ENCODE peak calls at places on chromosomes 13 and 19, in ten cellular contexts. One of them, this sample, is unnamed.

GRCh38 chr13:45402641-45403040 is 15.5 kb downstream of the SLC25A30 start:
- DNase-seq in skeletal muscle cell: no peak
- DNase-seq in progenitor cell of endocrine pancreas: no peak
- DNase-seq in colonic mucosa: no peak
- DNase-seq in endothelial cell of umbilical vein: no peak
- DNase-seq in breast epithelium: no peak
- DNase-seq in fibroblast of gingiva: no peak
- DNase-seq in stimulated activated CD4-positive, alpha-beta T cell treated with anti-CD3 and anti-CD28 coated beads, Interleukin-1b, Interleukin-23, amount 100 ng/mL, for 1 hour: no peak
- DNase-seq in posterior vena cava: no peak
- DNase-seq in immature natural killer cell: no peak
- DNase-seq in this sample: no peak

GRCh38 chr13:30493670-30494381 is 28.1 kb upstream of the HMGB1 start:
- DNase-seq in breast epithelium: no peak
- DNase-seq in colonic mucosa: no peak
- DNase-seq in posterior vena cava: no peak
- DNase-seq in immature natural killer cell: no peak
- DNase-seq in stimulated activated CD4-positive, alpha-beta T cell treated with anti-CD3 and anti-CD28 coated beads, Interleukin-1b, Interleukin-23, amount 100 ng/mL, for 1 hour: no peak
- DNase-seq in progenitor cell of endocrine pancreas: no peak
- DNase-seq in endothelial cell of umbilical vein: no peak
- DNase-seq in skeletal muscle cell: no peak
- DNase-seq in fibroblast of gingiva: no peak
- DNase-seq in this sample: no peak

GRCh38 chr13:57583529-57583928 is 48.0 kb upstream of the PCDH17 start:
- DNase-seq in immature natural killer cell: no peak
- DNase-seq in posterior vena cava: no peak
- DNase-seq in breast epithelium: no peak
- DNase-seq in progenitor cell of endocrine pancreas: no peak
- DNase-seq in colonic mucosa: no peak
- DNase-seq in stimulated activated CD4-positive, alpha-beta T cell treated with anti-CD3 and anti-CD28 coated beads, Interleukin-1b, Interleukin-23, amount 100 ng/mL, for 1 hour: no peak
- DNase-seq in endothelial cell of umbilical vein: no peak
- DNase-seq in fibroblast of gingiva: no peak
- DNase-seq in skeletal muscle cell: no peak
- DNase-seq in this sample: no peak

GRCh38 chr19:43132696-43133095 is 50.2 kb upstream of the PSG2 start:
- DNase-seq in endothelial cell of umbilical vein: no peak
- DNase-seq in immature natural killer cell: no peak
- DNase-seq in progenitor cell of endocrine pancreas: no peak
- DNase-seq in skeletal muscle cell: no peak
- DNase-seq in fibroblast of gingiva: no peak
- DNase-seq in colonic mucosa: no peak
- DNase-seq in breast epithelium: no peak
- DNase-seq in stimulated activated CD4-positive, alpha-beta T cell treated with anti-CD3 and anti-CD28 coated beads, Interleukin-1b, Interleukin-23, amount 100 ng/mL, for 1 hour: no peak
- DNase-seq in posterior vena cava: no peak
- DNase-seq in this sample: no peak

GRCh38 chr13:43473437-43473836 is 313.3 kb downstream of the ENOX1 start:
- DNase-seq in fibroblast of gingiva: no peak
- DNase-seq in breast epithelium: no peak
- DNase-seq in immature natural killer cell: no peak
- DNase-seq in skeletal muscle cell: no peak
- DNase-seq in posterior vena cava: no peak
- DNase-seq in endothelial cell of umbilical vein: peak; percentile 40
- DNase-seq in stimulated activated CD4-positive, alpha-beta T cell treated with anti-CD3 and anti-CD28 coated beads, Interleukin-1b, Interleukin-23, amount 100 ng/mL, for 1 hour: no peak
- DNase-seq in colonic mucosa: no peak
- DNase-seq in progenitor cell of endocrine pancreas: no peak
- DNase-seq in this sample: no peak

GRCh38 chr19:1762243-1763140 is 9.2 kb downstream of the ONECUT3 start:
- DNase-seq in skeletal muscle cell: no peak
- DNase-seq in fibroblast of gingiva: no peak
- DNase-seq in posterior vena cava: no peak
- DNase-seq in colonic mucosa: no peak
- DNase-seq in endothelial cell of umbilical vein: no peak
- DNase-seq in breast epithelium: no peak
- DNase-seq in progenitor cell of endocrine pancreas: no peak
- DNase-seq in stimulated activated CD4-positive, alpha-beta T cell treated with anti-CD3 and anti-CD28 coated beads, Interleukin-1b, Interleukin-23, amount 100 ng/mL, for 1 hour: no peak
- DNase-seq in immature natural killer cell: no peak
- DNase-seq in this sample: no peak

GRCh38 chr19:42199440-42200115 is 17.9 kb downstream of the DEDD2 start:
- DNase-seq in immature natural killer cell: peak; percentile 46
- DNase-seq in breast epithelium: no peak
- DNase-seq in posterior vena cava: peak; percentile 85
- DNase-seq in skeletal muscle cell: no peak
- DNase-seq in endothelial cell of umbilical vein: no peak
- DNase-seq in progenitor cell of endocrine pancreas: no peak
- DNase-seq in fibroblast of gingiva: no peak
- DNase-seq in colonic mucosa: no peak
- DNase-seq in stimulated activated CD4-positive, alpha-beta T cell treated with anti-CD3 and anti-CD28 coated beads, Interleukin-1b, Interleukin-23, amount 100 ng/mL, for 1 hour: no peak
- DNase-seq in this sample: peak; percentile 84

GRCh38 chr19:49691243-49692101 is 556 bp downstream of the CPT1C start:
- DNase-seq in endothelial cell of umbilical vein: peak; percentile 76
- DNase-seq in fibroblast of gingiva: peak; percentile 48
- DNase-seq in immature natural killer cell: no peak
- DNase-seq in breast epithelium: no peak
- DNase-seq in stimulated activated CD4-positive, alpha-beta T cell treated with anti-CD3 and anti-CD28 coated beads, Interleukin-1b, Interleukin-23, amount 100 ng/mL, for 1 hour: no peak
- DNase-seq in colonic mucosa: peak; percentile 44
- DNase-seq in progenitor cell of endocrine pancreas: peak; percentile 41
- DNase-seq in posterior vena cava: no peak
- DNase-seq in skeletal muscle cell: no peak
- DNase-seq in this sample: peak; percentile 76

GRCh38 chr19:16073988-16074387 is 2.3 kb upstream of the TPM4 start:
- DNase-seq in fibroblast of gingiva: no peak
- DNase-seq in posterior vena cava: no peak
- DNase-seq in progenitor cell of endocrine pancreas: no peak
- DNase-seq in skeletal muscle cell: no peak
- DNase-seq in colonic mucosa: no peak
- DNase-seq in immature natural killer cell: no peak
- DNase-seq in endothelial cell of umbilical vein: peak; percentile 49
- DNase-seq in breast epithelium: no peak
- DNase-seq in stimulated activated CD4-positive, alpha-beta T cell treated with anti-CD3 and anti-CD28 coated beads, Interleukin-1b, Interleukin-23, amount 100 ng/mL, for 1 hour: no peak
- DNase-seq in this sample: no peak

GRCh38 chr13:31207630-31208549 is 8.1 kb downstream of the B3GLCT start:
- DNase-seq in posterior vena cava: no peak
- DNase-seq in endothelial cell of umbilical vein: no peak
- DNase-seq in skeletal muscle cell: peak; percentile 50
- DNase-seq in progenitor cell of endocrine pancreas: no peak
- DNase-seq in immature natural killer cell: no peak
- DNase-seq in breast epithelium: no peak
- DNase-seq in colonic mucosa: no peak
- DNase-seq in fibroblast of gingiva: peak; percentile 21
- DNase-seq in stimulated activated CD4-positive, alpha-beta T cell treated with anti-CD3 and anti-CD28 coated beads, Interleukin-1b, Interleukin-23, amount 100 ng/mL, for 1 hour: no peak
- DNase-seq in this sample: no peak

GRCh38 chr19:13865578-13866462 is 11.1 kb upstream of the NANOS3 start:
- DNase-seq in breast epithelium: no peak
- DNase-seq in progenitor cell of endocrine pancreas: peak; percentile 49
- DNase-seq in endothelial cell of umbilical vein: no peak
- DNase-seq in fibroblast of gingiva: no peak
- DNase-seq in colonic mucosa: peak; percentile 39
- DNase-seq in stimulated activated CD4-positive, alpha-beta T cell treated with anti-CD3 and anti-CD28 coated beads, Interleukin-1b, Interleukin-23, amount 100 ng/mL, for 1 hour: no peak
- DNase-seq in skeletal muscle cell: no peak
- DNase-seq in immature natural killer cell: no peak
- DNase-seq in posterior vena cava: no peak
- DNase-seq in this sample: peak; percentile 59

GRCh38 chr19:10516064-10516385 is 1.2 kb downstream of the S1PR5 start:
- DNase-seq in breast epithelium: no peak
- DNase-seq in skeletal muscle cell: no peak
- DNase-seq in colonic mucosa: no peak
- DNase-seq in posterior vena cava: no peak
- DNase-seq in endothelial cell of umbilical vein: no peak
- DNase-seq in fibroblast of gingiva: no peak
- DNase-seq in progenitor cell of endocrine pancreas: no peak
- DNase-seq in immature natural killer cell: peak; percentile 93
- DNase-seq in stimulated activated CD4-positive, alpha-beta T cell treated with anti-CD3 and anti-CD28 coated beads, Interleukin-1b, Interleukin-23, amount 100 ng/mL, for 1 hour: no peak
- DNase-seq in this sample: no peak

GRCh38 chr19:55446060-55446459 is 3.0 kb upstream of the SHISA7 start:
- DNase-seq in fibroblast of gingiva: no peak
- DNase-seq in breast epithelium: no peak
- DNase-seq in colonic mucosa: no peak
- DNase-seq in immature natural killer cell: no peak
- DNase-seq in skeletal muscle cell: no peak
- DNase-seq in endothelial cell of umbilical vein: no peak
- DNase-seq in posterior vena cava: no peak
- DNase-seq in stimulated activated CD4-positive, alpha-beta T cell treated with anti-CD3 and anti-CD28 coated beads, Interleukin-1b, Interleukin-23, amount 100 ng/mL, for 1 hour: no peak
- DNase-seq in progenitor cell of endocrine pancreas: no peak
- DNase-seq in this sample: peak; percentile 76

GRCh38 chr19:7981199-7981598 is 24.2 kb downstream of the ELAVL1 start:
- DNase-seq in progenitor cell of endocrine pancreas: no peak
- DNase-seq in colonic mucosa: no peak
- DNase-seq in endothelial cell of umbilical vein: no peak
- DNase-seq in breast epithelium: no peak
- DNase-seq in skeletal muscle cell: no peak
- DNase-seq in fibroblast of gingiva: no peak
- DNase-seq in stimulated activated CD4-positive, alpha-beta T cell treated with anti-CD3 and anti-CD28 coated beads, Interleukin-1b, Interleukin-23, amount 100 ng/mL, for 1 hour: no peak
- DNase-seq in immature natural killer cell: no peak
- DNase-seq in posterior vena cava: no peak
- DNase-seq in this sample: no peak

GRCh38 chr19:3196064-3196932 is 10.6 kb downstream of the NCLN start:
- DNase-seq in posterior vena cava: no peak
- DNase-seq in immature natural killer cell: no peak
- DNase-seq in breast epithelium: no peak
- DNase-seq in skeletal muscle cell: no peak
- DNase-seq in fibroblast of gingiva: no peak
- DNase-seq in progenitor cell of endocrine pancreas: no peak
- DNase-seq in colonic mucosa: no peak
- DNase-seq in endothelial cell of umbilical vein: no peak
- DNase-seq in stimulated activated CD4-positive, alpha-beta T cell treated with anti-CD3 and anti-CD28 coated beads, Interleukin-1b, Interleukin-23, amount 100 ng/mL, for 1 hour: no peak
- DNase-seq in this sample: no peak

GRCh38 chr19:50459638-50460037 is 16.7 kb upstream of the EMC10 start:
- DNase-seq in stimulated activated CD4-positive, alpha-beta T cell treated with anti-CD3 and anti-CD28 coated beads, Interleukin-1b, Interleukin-23, amount 100 ng/mL, for 1 hour: no peak
- DNase-seq in immature natural killer cell: no peak
- DNase-seq in skeletal muscle cell: no peak
- DNase-seq in endothelial cell of umbilical vein: no peak
- DNase-seq in breast epithelium: no peak
- DNase-seq in colonic mucosa: no peak
- DNase-seq in progenitor cell of endocrine pancreas: no peak
- DNase-seq in fibroblast of gingiva: no peak
- DNase-seq in posterior vena cava: no peak
- DNase-seq in this sample: no peak

GRCh38 chr13:34179481-34179880 is 361.5 kb downstream of the RFC3 start:
- DNase-seq in endothelial cell of umbilical vein: no peak
- DNase-seq in breast epithelium: no peak
- DNase-seq in skeletal muscle cell: no peak
- DNase-seq in progenitor cell of endocrine pancreas: no peak
- DNase-seq in colonic mucosa: no peak
- DNase-seq in immature natural killer cell: no peak
- DNase-seq in fibroblast of gingiva: no peak
- DNase-seq in stimulated activated CD4-positive, alpha-beta T cell treated with anti-CD3 and anti-CD28 coated beads, Interleukin-1b, Interleukin-23, amount 100 ng/mL, for 1 hour: no peak
- DNase-seq in posterior vena cava: no peak
- DNase-seq in this sample: no peak

GRCh38 chr19:5588906-5589676 is 21.3 kb upstream of the TINCR start:
- DNase-seq in posterior vena cava: peak; percentile 78
- DNase-seq in progenitor cell of endocrine pancreas: no peak
- DNase-seq in colonic mucosa: no peak
- DNase-seq in breast epithelium: no peak
- DNase-seq in immature natural killer cell: no peak
- DNase-seq in fibroblast of gingiva: no peak
- DNase-seq in endothelial cell of umbilical vein: no peak
- DNase-seq in stimulated activated CD4-positive, alpha-beta T cell treated with anti-CD3 and anti-CD28 coated beads, Interleukin-1b, Interleukin-23, amount 100 ng/mL, for 1 hour: no peak
- DNase-seq in skeletal muscle cell: no peak
- DNase-seq in this sample: no peak

GRCh38 chr19:29483641-29483920 is 42.2 kb upstream of the VSTM2B start:
- DNase-seq in progenitor cell of endocrine pancreas: no peak
- DNase-seq in breast epithelium: no peak
- DNase-seq in stimulated activated CD4-positive, alpha-beta T cell treated with anti-CD3 and anti-CD28 coated beads, Interleukin-1b, Interleukin-23, amount 100 ng/mL, for 1 hour: no peak
- DNase-seq in colonic mucosa: no peak
- DNase-seq in fibroblast of gingiva: no peak
- DNase-seq in skeletal muscle cell: no peak
- DNase-seq in posterior vena cava: peak; percentile 67
- DNase-seq in immature natural killer cell: no peak
- DNase-seq in endothelial cell of umbilical vein: no peak
- DNase-seq in this sample: no peak

GRCh38 chr19:12757544-12758274 is 6.1 kb downstream of the BEST2 start:
- DNase-seq in breast epithelium: peak; percentile 67
- DNase-seq in skeletal muscle cell: no peak
- DNase-seq in colonic mucosa: peak; percentile 67
- DNase-seq in stimulated activated CD4-positive, alpha-beta T cell treated with anti-CD3 and anti-CD28 coated beads, Interleukin-1b, Interleukin-23, amount 100 ng/mL, for 1 hour: peak; percentile 49
- DNase-seq in endothelial cell of umbilical vein: peak; percentile 81
- DNase-seq in fibroblast of gingiva: peak; percentile 69
- DNase-seq in posterior vena cava: peak; percentile 93
- DNase-seq in progenitor cell of endocrine pancreas: peak; percentile 72
- DNase-seq in immature natural killer cell: peak; percentile 67
- DNase-seq in this sample: no peak

GRCh38 chr13:66940113-66940512 is 290.0 kb downstream of the PCDH9 start:
- DNase-seq in breast epithelium: no peak
- DNase-seq in fibroblast of gingiva: no peak
- DNase-seq in endothelial cell of umbilical vein: peak; percentile 47
- DNase-seq in skeletal muscle cell: no peak
- DNase-seq in stimulated activated CD4-positive, alpha-beta T cell treated with anti-CD3 and anti-CD28 coated beads, Interleukin-1b, Interleukin-23, amount 100 ng/mL, for 1 hour: no peak
- DNase-seq in immature natural killer cell: no peak
- DNase-seq in colonic mucosa: no peak
- DNase-seq in progenitor cell of endocrine pancreas: no peak
- DNase-seq in posterior vena cava: no peak
- DNase-seq in this sample: no peak

GRCh38 chr19:38727868-38728660 is 16.2 kb downstream of the CAPN12 start:
- DNase-seq in breast epithelium: no peak
- DNase-seq in colonic mucosa: no peak
- DNase-seq in fibroblast of gingiva: no peak
- DNase-seq in endothelial cell of umbilical vein: no peak
- DNase-seq in stimulated activated CD4-positive, alpha-beta T cell treated with anti-CD3 and anti-CD28 coated beads, Interleukin-1b, Interleukin-23, amount 100 ng/mL, for 1 hour: no peak
- DNase-seq in posterior vena cava: no peak
- DNase-seq in immature natural killer cell: no peak
- DNase-seq in progenitor cell of endocrine pancreas: no peak
- DNase-seq in skeletal muscle cell: no peak
- DNase-seq in this sample: peak; percentile 51

GRCh38 chr13:48403151-48403631 is 9.7 kb downstream of the LPAR6 start:
- DNase-seq in stimulated activated CD4-positive, alpha-beta T cell treated with anti-CD3 and anti-CD28 coated beads, Interleukin-1b, Interleukin-23, amount 100 ng/mL, for 1 hour: no peak
- DNase-seq in immature natural killer cell: peak; percentile 72
- DNase-seq in skeletal muscle cell: no peak
- DNase-seq in progenitor cell of endocrine pancreas: no peak
- DNase-seq in endothelial cell of umbilical vein: no peak
- DNase-seq in colonic mucosa: no peak
- DNase-seq in posterior vena cava: no peak
- DNase-seq in fibroblast of gingiva: peak; percentile 42
- DNase-seq in breast epithelium: no peak
- DNase-seq in this sample: no peak

GRCh38 chr13:45296259-45296658 is 44.7 kb downstream of the TPT1 start:
- DNase-seq in fibroblast of gingiva: no peak
- DNase-seq in skeletal muscle cell: no peak
- DNase-seq in stimulated activated CD4-positive, alpha-beta T cell treated with anti-CD3 and anti-CD28 coated beads, Interleukin-1b, Interleukin-23, amount 100 ng/mL, for 1 hour: no peak
- DNase-seq in colonic mucosa: no peak
- DNase-seq in endothelial cell of umbilical vein: peak; percentile 34
- DNase-seq in progenitor cell of endocrine pancreas: no peak
- DNase-seq in immature natural killer cell: no peak
- DNase-seq in posterior vena cava: no peak
- DNase-seq in breast epithelium: no peak
- DNase-seq in this sample: no peak

GRCh38 chr13:99311137-99311536 is 3.9 kb upstream of the GPR183 start:
- DNase-seq in skeletal muscle cell: no peak
- DNase-seq in stimulated activated CD4-positive, alpha-beta T cell treated with anti-CD3 and anti-CD28 coated beads, Interleukin-1b, Interleukin-23, amount 100 ng/mL, for 1 hour: no peak
- DNase-seq in fibroblast of gingiva: no peak
- DNase-seq in breast epithelium: no peak
- DNase-seq in posterior vena cava: no peak
- DNase-seq in immature natural killer cell: no peak
- DNase-seq in progenitor cell of endocrine pancreas: no peak
- DNase-seq in endothelial cell of umbilical vein: no peak
- DNase-seq in colonic mucosa: no peak
- DNase-seq in this sample: no peak

GRCh38 chr19:782195-783043 is 14.8 kb upstream of the PTBP1 start:
- DNase-seq in progenitor cell of endocrine pancreas: peak; percentile 45
- DNase-seq in stimulated activated CD4-positive, alpha-beta T cell treated with anti-CD3 and anti-CD28 coated beads, Interleukin-1b, Interleukin-23, amount 100 ng/mL, for 1 hour: no peak
- DNase-seq in immature natural killer cell: no peak
- DNase-seq in skeletal muscle cell: no peak
- DNase-seq in endothelial cell of umbilical vein: peak; percentile 66
- DNase-seq in colonic mucosa: no peak
- DNase-seq in breast epithelium: no peak
- DNase-seq in fibroblast of gingiva: peak; percentile 64
- DNase-seq in posterior vena cava: no peak
- DNase-seq in this sample: no peak

GRCh38 chr19:16135410-16136127 is 7.9 kb upstream of the HSH2D start:
- DNase-seq in fibroblast of gingiva: no peak
- DNase-seq in endothelial cell of umbilical vein: no peak
- DNase-seq in skeletal muscle cell: no peak
- DNase-seq in breast epithelium: no peak
- DNase-seq in colonic mucosa: no peak
- DNase-seq in stimulated activated CD4-positive, alpha-beta T cell treated with anti-CD3 and anti-CD28 coated beads, Interleukin-1b, Interleukin-23, amount 100 ng/mL, for 1 hour: no peak
- DNase-seq in immature natural killer cell: no peak
- DNase-seq in posterior vena cava: no peak
- DNase-seq in progenitor cell of endocrine pancreas: no peak
- DNase-seq in this sample: no peak

GRCh38 chr13:66927562-66927961 is 302.6 kb downstream of the PCDH9 start:
- DNase-seq in skeletal muscle cell: no peak
- DNase-seq in posterior vena cava: no peak
- DNase-seq in endothelial cell of umbilical vein: no peak
- DNase-seq in breast epithelium: no peak
- DNase-seq in stimulated activated CD4-positive, alpha-beta T cell treated with anti-CD3 and anti-CD28 coated beads, Interleukin-1b, Interleukin-23, amount 100 ng/mL, for 1 hour: no peak
- DNase-seq in colonic mucosa: no peak
- DNase-seq in fibroblast of gingiva: no peak
- DNase-seq in immature natural killer cell: no peak
- DNase-seq in progenitor cell of endocrine pancreas: no peak
- DNase-seq in this sample: no peak

This sample was measured in RWPE2.